ENCODE peak calls at places on chromosomes 3 and 15, in nine cellular contexts. F, R, Y, P, O, A, G, W and C are unnamed samples.

GRCh38 chr15:69818529-69818928 is 279.2 kb downstream of the TLE3 start:
- DNase-seq in W (no peak), Y (no peak), G (no peak), F (no peak), P (no peak), A (no peak), O (no peak), R (no peak), C (no peak)

GRCh38 chr3:122929576-122930365 is 97.8 kb downstream of the SEMA5B start:
- DNase-seq in P (no peak), F (no peak), O (no peak), Y (no peak), R (no peak), G (no peak), W (no peak), A (no peak), C (no peak)

GRCh38 chr3:144162042-144162441 is 190.4 kb downstream of the DIPK2A start:
- DNase-seq in R (peak), O (no peak), P (peak), W (peak), Y (no peak), G (no peak), F (no peak), A (no peak), C (no peak)

GRCh38 chr15:70833897-70834765 is 19.8 kb downstream of the LARP6 start:
- DNase-seq in G (no peak), A (no peak), Y (no peak), R (peak), W (peak), P (peak), F (no peak), O (peak), C (no peak)

GRCh38 chr15:39784125-39784524 is 1.5 kb upstream of the FSIP1 start:
- DNase-seq in W (no peak), P (no peak), A (no peak), O (no peak), R (peak), F (no peak), Y (no peak), G (no peak), C (no peak)

GRCh38 chr3:31893174-31893573 is 87.9 kb downstream of the OSBPL10 start:
- DNase-seq in W (no peak), O (peak), P (peak), R (peak), F (no peak), A (no peak), G (no peak), Y (no peak), C (no peak)

GRCh38 chr3:197353867-197354180 is 55.4 kb upstream of the DLG1 start:
- DNase-seq in G (no peak), F (no peak), R (peak), A (no peak), P (peak), W (no peak), Y (no peak), O (peak), C (no peak)

GRCh38 chr3:148459931-148460513 is 237.7 kb upstream of the AGTR1 start:
- DNase-seq in F (no peak), R (peak), W (no peak), Y (no peak), P (peak), O (peak), G (no peak), A (no peak), C (no peak)

GRCh38 chr3:23217872-23218554 is 14.9 kb downstream of the UBE2E2 start:
- DNase-seq in F (no peak), O (no peak), A (no peak), W (no peak), P (peak), Y (no peak), R (peak), G (no peak), C (no peak)

GRCh38 chr15:80614711-80615360 is 80.3 kb upstream of the ABHD17C start:
- DNase-seq in O (no peak), G (peak), W (no peak), P (no peak), R (no peak), Y (no peak), A (no peak), F (no peak), C (no peak)

GRCh38 chr3:13191016-13191415 is 117.8 kb upstream of the IQSEC1 start:
- DNase-seq in Y (no peak), P (no peak), W (no peak), G (no peak), A (no peak), F (no peak), O (no peak), R (no peak), C (no peak)

GRCh38 chr15:81107889-81108288 is 26.2 kb upstream of the CFAP161 start:
- DNase-seq in Y (no peak), W (no peak), A (no peak), P (no peak), G (no peak), F (no peak), R (no peak), O (no peak), C (no peak)

GRCh38 chr3:134663646-134664456 is 13.0 kb upstream of the KY start:
- DNase-seq in G (no peak), R (peak), P (no peak), F (no peak), W (no peak), O (peak), A (no peak), Y (no peak), C (no peak)

GRCh38 chr3:52886049-52886730 is 11.2 kb downstream of the STIMATE start:
- DNase-seq in R (no peak), A (no peak), O (no peak), W (no peak), P (no peak), Y (no peak), F (no peak), G (no peak), C (no peak)

GRCh38 chr3:45321607-45322391 is 66.6 kb upstream of the LARS2 start:
- DNase-seq in W (no peak), O (no peak), F (no peak), P (no peak), Y (no peak), G (no peak), A (no peak), R (no peak), C (no peak)

GRCh38 chr3:129399895-129400357 is 28.5 kb downstream of the EFCAB12 start:
- DNase-seq in W (no peak), A (no peak), Y (no peak), R (no peak), P (no peak), G (no peak), F (no peak), O (no peak), C (no peak)
- H3K4me3 ChIP-seq in W (no peak), A (peak), Y (peak), R (no peak), P (peak), G (no peak), F (peak), O (no peak), C (no peak)

DNA sequence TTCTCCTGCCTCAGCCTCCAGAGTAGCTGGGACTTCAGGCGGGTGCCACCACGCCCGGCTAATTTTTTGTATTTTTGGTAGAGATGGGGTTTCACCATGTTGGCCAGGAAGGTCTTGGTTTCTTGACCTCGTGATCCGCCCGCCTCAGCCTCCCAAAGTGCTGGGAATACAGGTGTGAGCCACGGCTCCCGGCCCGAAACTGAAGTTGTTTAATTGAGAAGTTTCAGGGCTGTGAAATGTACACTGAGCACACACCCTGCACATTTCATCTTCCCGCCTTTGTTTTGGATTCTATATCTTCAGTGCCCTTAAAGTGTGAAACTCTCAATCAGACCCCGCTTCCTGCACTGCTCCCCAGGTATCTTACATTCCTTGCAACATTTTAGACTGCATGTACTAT is 149.1 kb downstream of the FNDC3B start:
- DNase-seq in W (no peak), P (no peak), F (no peak), A (no peak), Y (no peak), G (no peak), R (no peak), O (no peak), C (no peak)
- H3K4me3 ChIP-seq in W (no peak), P (no peak), F (no peak), A (no peak), Y (no peak), G (no peak), R (no peak), O (no peak), C (no peak)

GRCh38 chr3:112424394-112424793 is 74.9 kb downstream of the BTLA start:
- DNase-seq in G (no peak), R (peak), P (peak), F (no peak), Y (no peak), W (no peak), A (no peak), O (no peak), C (no peak)
- H3K4me3 ChIP-seq in G (no peak), R (no peak), P (no peak), F (no peak), Y (no peak), W (no peak), A (no peak), O (no peak), C (no peak)

GRCh38 chr15:25436707-25437106 is 2.1 kb downstream of the UBE3A start:
- DNase-seq in A (no peak), O (no peak), P (no peak), G (no peak), W (no peak), Y (no peak), F (no peak), R (no peak), C (no peak)
- H3K4me3 ChIP-seq in A (peak), O (peak), P (peak), G (no peak), W (peak), Y (peak), F (peak), R (no peak), C (no peak)